ENCODE peak calls at places on chromosomes 3 and 15, in eight cellular contexts. One of them, this sample, is unnamed.

GRCh38 chr3:64259646-64260045 is 34.4 kb upstream of the PRICKLE2 start:
- DNase-seq in WTC11: no peak
- DNase-seq in K562: no peak
- DNase-seq in A549: no peak
- DNase-seq in HepG2: no peak
- DNase-seq in GM12878: no peak
- DNase-seq in SK-N-SH: no peak
- DNase-seq in H1: no peak
- DNase-seq in this sample: no peak

GRCh38 chr3:29686889-29687592 is 406.2 kb downstream of the RBMS3 start:
- DNase-seq in SK-N-SH: peak
- DNase-seq in GM12878: peak
- DNase-seq in H1: no peak
- DNase-seq in WTC11: no peak
- DNase-seq in K562: no peak
- DNase-seq in HepG2: no peak
- DNase-seq in A549: no peak
- DNase-seq in this sample: peak

GRCh38 chr3:46464326-46465195 is at the start of gene LTF:
- DNase-seq in H1: no peak
- DNase-seq in HepG2: no peak
- DNase-seq in K562: no peak
- DNase-seq in GM12878: no peak
- DNase-seq in A549: no peak
- DNase-seq in SK-N-SH: no peak
- DNase-seq in WTC11: peak
- DNase-seq in this sample: no peak

GRCh38 chr3:129226374-129226773 is 23.0 kb upstream of the COPG1 start:
- DNase-seq in WTC11: no peak
- DNase-seq in K562: peak
- DNase-seq in SK-N-SH: peak
- DNase-seq in GM12878: no peak
- DNase-seq in HepG2: no peak
- DNase-seq in H1: no peak
- DNase-seq in A549: peak
- DNase-seq in this sample: peak

GRCh38 chr15:68023307-68024101 is 30.6 kb upstream of the PIAS1 start:
- DNase-seq in GM12878: no peak
- DNase-seq in A549: no peak
- DNase-seq in K562: no peak
- DNase-seq in SK-N-SH: no peak
- DNase-seq in H1: no peak
- DNase-seq in WTC11: no peak
- DNase-seq in HepG2: no peak
- DNase-seq in this sample: no peak

GRCh38 chr3:101935081-101935480 is 85.8 kb downstream of the NFKBIZ start:
- DNase-seq in H1: no peak
- DNase-seq in A549: no peak
- DNase-seq in SK-N-SH: no peak
- DNase-seq in HepG2: no peak
- DNase-seq in GM12878: no peak
- DNase-seq in WTC11: no peak
- DNase-seq in K562: no peak
- DNase-seq in this sample: no peak

GRCh38 chr3:2765002-2765579 is 345.1 kb downstream of the IL5RA start:
- DNase-seq in HepG2: peak
- DNase-seq in WTC11: no peak
- DNase-seq in H1: no peak
- DNase-seq in K562: no peak
- DNase-seq in SK-N-SH: peak
- DNase-seq in GM12878: no peak
- DNase-seq in A549: no peak
- DNase-seq in this sample: no peak

GRCh38 chr15:66498501-66499386 is 1.2 kb upstream of the SNAPC5 start:
- DNase-seq in WTC11: no peak
- DNase-seq in A549: no peak
- DNase-seq in HepG2: peak
- DNase-seq in H1: no peak
- DNase-seq in GM12878: no peak
- DNase-seq in K562: no peak
- DNase-seq in SK-N-SH: peak
- DNase-seq in this sample: peak

GRCh38 chr15:35439291-35439690 is 106.7 kb downstream of the DPH6 start:
- DNase-seq in WTC11: no peak
- DNase-seq in HepG2: no peak
- DNase-seq in H1: no peak
- DNase-seq in SK-N-SH: no peak
- DNase-seq in A549: no peak
- DNase-seq in GM12878: no peak
- DNase-seq in K562: no peak
- DNase-seq in this sample: peak

GRCh38 chr3:184248454-184249411 is at the start of gene ALG3:
- DNase-seq in GM12878: peak
- DNase-seq in WTC11: peak
- DNase-seq in K562: peak
- DNase-seq in H1: no peak
- DNase-seq in HepG2: peak
- DNase-seq in SK-N-SH: peak
- DNase-seq in A549: peak
- DNase-seq in this sample: peak

GRCh38 chr3:182702216-182702615 is 91.1 kb upstream of the ATP11B start:
- DNase-seq in HepG2: no peak
- DNase-seq in H1: no peak
- DNase-seq in WTC11: no peak
- DNase-seq in SK-N-SH: no peak
- DNase-seq in K562: no peak
- DNase-seq in A549: no peak
- DNase-seq in GM12878: no peak
- DNase-seq in this sample: no peak

GRCh38 chr3:197486861-197487260 is 68.9 kb downstream of the BDH1 start:
- DNase-seq in HepG2: no peak
- DNase-seq in H1: no peak
- DNase-seq in SK-N-SH: no peak
- DNase-seq in GM12878: no peak
- DNase-seq in WTC11: no peak
- DNase-seq in A549: no peak
- DNase-seq in K562: no peak
- DNase-seq in this sample: no peak

GRCh38 chr15:66405605-66406004 is 18.9 kb downstream of the MAP2K1 start:
- DNase-seq in WTC11: no peak
- DNase-seq in SK-N-SH: no peak
- DNase-seq in HepG2: no peak
- DNase-seq in A549: no peak
- DNase-seq in H1: no peak
- DNase-seq in K562: no peak
- DNase-seq in GM12878: no peak
- DNase-seq in this sample: peak

GRCh38 chr15:92158426-92158825 is 235.3 kb upstream of the ST8SIA2 start:
- DNase-seq in H1: no peak
- DNase-seq in K562: no peak
- DNase-seq in HepG2: no peak
- DNase-seq in GM12878: peak
- DNase-seq in A549: peak
- DNase-seq in SK-N-SH: no peak
- DNase-seq in WTC11: no peak
- DNase-seq in this sample: peak

GRCh38 chr3:55090746-55091145 is 162.9 kb upstream of the LRTM1 start:
- DNase-seq in SK-N-SH: no peak
- DNase-seq in WTC11: no peak
- DNase-seq in A549: no peak
- DNase-seq in HepG2: no peak
- DNase-seq in H1: no peak
- DNase-seq in K562: no peak
- DNase-seq in GM12878: no peak
- DNase-seq in this sample: no peak

GRCh38 chr15:80550219-80550909 is 144.7 kb upstream of the ABHD17C start:
- DNase-seq in K562: no peak
- DNase-seq in H1: no peak
- DNase-seq in A549: no peak
- DNase-seq in WTC11: no peak
- DNase-seq in GM12878: peak
- DNase-seq in SK-N-SH: no peak
- DNase-seq in HepG2: peak
- DNase-seq in this sample: peak

GRCh38 chr3:157088506-157089454 is 71.2 kb downstream of the CCNL1 start:
- DNase-seq in WTC11: peak
- DNase-seq in GM12878: peak
- DNase-seq in K562: peak
- DNase-seq in H1: peak
- DNase-seq in SK-N-SH: peak
- DNase-seq in HepG2: peak
- DNase-seq in A549: peak
- DNase-seq in this sample: peak

GRCh38 chr3:118165413-118165812 is 869.2 kb downstream of the IGSF11 start:
- DNase-seq in A549: no peak
- DNase-seq in H1: no peak
- DNase-seq in GM12878: no peak
- DNase-seq in WTC11: no peak
- DNase-seq in K562: no peak
- DNase-seq in SK-N-SH: no peak
- DNase-seq in HepG2: no peak
- DNase-seq in this sample: no peak

GRCh38 chr3:143855183-143855582 is 6.9 kb upstream of the SLC9A9 start:
- DNase-seq in SK-N-SH: no peak
- DNase-seq in HepG2: no peak
- DNase-seq in A549: no peak
- DNase-seq in H1: no peak
- DNase-seq in GM12878: no peak
- DNase-seq in WTC11: no peak
- DNase-seq in K562: no peak
- DNase-seq in this sample: no peak

GRCh38 chr3:38590521-38590920 is 59.0 kb downstream of the SCN5A start:
- DNase-seq in HepG2: no peak
- DNase-seq in WTC11: no peak
- DNase-seq in A549: no peak
- DNase-seq in GM12878: no peak
- DNase-seq in SK-N-SH: no peak
- DNase-seq in H1: no peak
- DNase-seq in K562: no peak
- DNase-seq in this sample: no peak

GRCh38 chr3:13657660-13658435 is 108.9 kb downstream of the FBLN2 start:
- DNase-seq in GM12878: no peak
- DNase-seq in A549: peak
- DNase-seq in K562: peak
- DNase-seq in H1: no peak
- DNase-seq in SK-N-SH: peak
- DNase-seq in HepG2: no peak
- DNase-seq in WTC11: peak
- DNase-seq in this sample: peak

GRCh38 chr15:74489518-74490338 is 28.8 kb upstream of the UBL7 start:
- DNase-seq in HepG2: peak
- DNase-seq in H1: peak
- DNase-seq in K562: peak
- DNase-seq in WTC11: peak
- DNase-seq in A549: peak
- DNase-seq in SK-N-SH: peak
- DNase-seq in GM12878: peak
- DNase-seq in this sample: peak

GRCh38 chr3:136671921-136672320 is 80.3 kb downstream of the STAG1 start:
- DNase-seq in A549: no peak
- DNase-seq in HepG2: no peak
- DNase-seq in H1: no peak
- DNase-seq in K562: no peak
- DNase-seq in WTC11: no peak
- DNase-seq in SK-N-SH: no peak
- DNase-seq in GM12878: no peak
- DNase-seq in this sample: peak
- TF ChIP-seq USF2 in A549: no peak
- TF ChIP-seq USF2 in HepG2: no peak
- TF ChIP-seq USF2 in H1: no peak
- TF ChIP-seq USF2 in K562: no peak
- TF ChIP-seq USF2 in WTC11: no peak
- TF ChIP-seq USF2 in SK-N-SH: no peak
- TF ChIP-seq USF2 in GM12878: no peak
- TF ChIP-seq USF2 in this sample: no peak

GRCh38 chr3:71442648-71443047 is 140.9 kb downstream of the FOXP1 start:
- DNase-seq in A549: no peak
- DNase-seq in K562: no peak
- DNase-seq in GM12878: no peak
- DNase-seq in H1: no peak
- DNase-seq in SK-N-SH: no peak
- DNase-seq in WTC11: no peak
- DNase-seq in HepG2: no peak
- DNase-seq in this sample: no peak
- TF ChIP-seq USF2 in A549: no peak
- TF ChIP-seq USF2 in K562: no peak
- TF ChIP-seq USF2 in GM12878: no peak
- TF ChIP-seq USF2 in H1: no peak
- TF ChIP-seq USF2 in SK-N-SH: no peak
- TF ChIP-seq USF2 in WTC11: no peak
- TF ChIP-seq USF2 in HepG2: no peak
- TF ChIP-seq USF2 in this sample: no peak

GRCh38 chr3:4417449-4417848 is 49.6 kb downstream of the SUMF1 start:
- DNase-seq in H1: no peak
- DNase-seq in A549: no peak
- DNase-seq in K562: no peak
- DNase-seq in WTC11: no peak
- DNase-seq in GM12878: no peak
- DNase-seq in SK-N-SH: no peak
- DNase-seq in HepG2: no peak
- DNase-seq in this sample: peak
- TF ChIP-seq USF2 in H1: no peak
- TF ChIP-seq USF2 in A549: no peak
- TF ChIP-seq USF2 in K562: no peak
- TF ChIP-seq USF2 in WTC11: no peak
- TF ChIP-seq USF2 in GM12878: no peak
- TF ChIP-seq USF2 in SK-N-SH: no peak
- TF ChIP-seq USF2 in HepG2: no peak
- TF ChIP-seq USF2 in this sample: no peak

DNA sequence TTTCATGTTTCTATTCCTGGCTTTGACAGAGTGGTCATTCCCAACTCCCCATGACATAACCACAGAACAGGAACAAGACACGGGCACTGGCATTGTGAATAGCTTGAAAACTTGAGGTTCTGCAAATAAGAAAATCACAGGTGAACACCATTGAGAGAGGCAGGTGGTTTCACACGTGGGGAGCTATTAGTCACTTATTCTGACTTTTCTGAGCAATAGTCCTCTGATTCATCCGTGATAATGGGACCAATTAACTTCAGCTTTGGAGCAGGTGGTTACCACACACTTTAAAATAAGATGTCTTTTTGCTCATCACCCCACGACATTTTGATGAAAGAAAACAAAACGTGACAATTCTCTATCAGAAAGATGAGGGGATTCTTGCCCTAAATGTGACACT is 224.7 kb downstream of the KLF13 start:
- DNase-seq in WTC11: no peak
- DNase-seq in SK-N-SH: no peak
- DNase-seq in HepG2: no peak
- DNase-seq in K562: no peak
- DNase-seq in H1: no peak
- DNase-seq in A549: no peak
- DNase-seq in GM12878: no peak
- DNase-seq in this sample: no peak
- TF ChIP-seq USF2 in WTC11: no peak
- TF ChIP-seq USF2 in SK-N-SH: no peak
- TF ChIP-seq USF2 in HepG2: no peak
- TF ChIP-seq USF2 in K562: no peak
- TF ChIP-seq USF2 in H1: no peak
- TF ChIP-seq USF2 in A549: no peak
- TF ChIP-seq USF2 in GM12878: no peak
- TF ChIP-seq USF2 in this sample: no peak

This sample was measured in IMR-90.